ENCODE peak calls at places on chromosomes 12 and 14, in eight cellular contexts. P is choroid plexus epithelial cell, M is fibroblast of lung, K is AG09319, C is stomach, R is vagina, E is GM13976, L is GM23338. G is an unnamed sample.

GRCh38 chr14:64040044-64040443 is 187.2 kb downstream of the SYNE2 start:
- DNase-seq in P (peak), M (peak), K (no peak), C (no peak), R (no peak), E (no peak), L (peak), G (no peak)

GRCh38 chr14:92254786-92255185 is 68.2 kb upstream of the SLC24A4 start:
- DNase-seq in P (peak), M (peak), K (peak), C (no peak), R (no peak), E (no peak), L (peak), G (no peak)

GRCh38 chr12:6294533-6295186 is 15.8 kb upstream of the PLEKHG6 start:
- DNase-seq in P (no peak), M (no peak), K (no peak), C (no peak), R (no peak), E (no peak), L (no peak), G (no peak)

GRCh38 chr12:96236221-96236822 is 42.1 kb downstream of the ELK3 start:
- DNase-seq in P (no peak), M (peak), K (no peak), C (no peak), R (no peak), E (no peak), L (no peak), G (peak)

GRCh38 chr12:117816-118345 is 51.3 kb downstream of the IQSEC3 start:
- DNase-seq in P (no peak), M (no peak), K (no peak), C (no peak), R (no peak), E (no peak), L (no peak), G (no peak)

GRCh38 chr14:32481707-32482106 is 152.6 kb downstream of the AKAP6 start:
- DNase-seq in P (no peak), M (no peak), K (no peak), C (no peak), R (no peak), E (no peak), L (no peak), G (no peak)

GRCh38 chr12:55736780-55737580 is 5.9 kb upstream of the GDF11 start:
- DNase-seq in P (peak), M (peak), K (no peak), C (peak), R (no peak), E (peak), L (peak), G (peak)

GRCh38 chr12:26374934-26375333 is 179.6 kb downstream of the SSPN start:
- DNase-seq in P (peak), M (peak), K (no peak), C (no peak), R (no peak), E (no peak), L (no peak), G (no peak)

GRCh38 chr14:63383776-63384367 is 65.1 kb upstream of the GPHB5 start:
- DNase-seq in P (no peak), M (no peak), K (no peak), C (no peak), R (no peak), E (peak), L (no peak), G (peak)

GRCh38 chr12:56188786-56189335 is 422 bp downstream of the SMARCC2 start:
- DNase-seq in P (no peak), M (no peak), K (no peak), C (no peak), R (no peak), E (no peak), L (peak), G (no peak)

GRCh38 chr14:77139540-77140342 is 1.9 kb downstream of the ZDHHC22 start:
- DNase-seq in P (peak), M (no peak), K (no peak), C (no peak), R (no peak), E (peak), L (peak), G (peak)

GRCh38 chr14:21408152-21408551 is 24.3 kb upstream of the SUPT16H start:
- DNase-seq in P (peak), M (peak), K (no peak), C (no peak), R (no peak), E (no peak), L (no peak), G (no peak)

GRCh38 chr14:91883770-91884169 is 16.4 kb upstream of the TC2N start:
- DNase-seq in P (no peak), M (no peak), K (no peak), C (no peak), R (peak), E (no peak), L (no peak), G (no peak)

GRCh38 chr14:94671870-94672444 is 59.8 kb downstream of the SERPINA3 start:
- DNase-seq in P (no peak), M (no peak), K (no peak), C (peak), R (no peak), E (no peak), L (no peak), G (no peak)

GRCh38 chr14:91333640-91334039 is 84.0 kb downstream of the CCDC88C start:
- DNase-seq in P (no peak), M (no peak), K (no peak), C (no peak), R (no peak), E (peak), L (no peak), G (no peak)

GRCh38 chr12:117472983-117473382 is 111.6 kb upstream of the NOS1 start:
- DNase-seq in P (no peak), M (no peak), K (no peak), C (no peak), R (no peak), E (no peak), L (peak), G (no peak)

GRCh38 chr12:130097342-130097741 is 64.9 kb upstream of the FZD10 start:
- DNase-seq in P (no peak), M (no peak), K (no peak), C (no peak), R (no peak), E (no peak), L (no peak), G (no peak)

GRCh38 chr12:107622005-107622404 is 63.6 kb upstream of the PWP1 start:
- DNase-seq in P (peak), M (peak), K (no peak), C (no peak), R (no peak), E (peak), L (peak), G (peak)

GRCh38 chr12:74641694-74642093 is 104.1 kb downstream of the ATXN7L3B start:
- DNase-seq in P (no peak), M (no peak), K (no peak), C (no peak), R (no peak), E (no peak), L (no peak), G (no peak)

GRCh38 chr12:42607584-42607984 is 18.0 kb upstream of the PRICKLE1 start:
- DNase-seq in P (no peak), M (no peak), K (no peak), C (no peak), R (no peak), E (no peak), L (no peak), G (no peak)

GRCh38 chr12:42608196-42608825 is 18.8 kb upstream of the PRICKLE1 start:
- DNase-seq in P (no peak), M (no peak), K (no peak), C (no peak), R (peak), E (no peak), L (no peak), G (no peak)

GRCh38 chr12:42611571-42612257 is 22.2 kb upstream of the PRICKLE1 start:
- DNase-seq in P (no peak), M (peak), K (no peak), C (no peak), R (no peak), E (no peak), L (no peak), G (no peak)

GRCh38 chr12:42609605-42610004 is 20.1 kb upstream of the PRICKLE1 start:
- DNase-seq in P (peak), M (peak), K (no peak), C (no peak), R (no peak), E (no peak), L (no peak), G (no peak)

GRCh38 chr12:42612258-42612608 is 22.7 kb upstream of the PRICKLE1 start:
- DNase-seq in P (peak), M (peak), K (no peak), C (no peak), R (no peak), E (no peak), L (no peak), G (no peak)
- TF ChIP-seq CTCF in P (no peak), M (no peak), K (no peak), C (no peak), R (no peak), E (no peak), L (no peak), G (no peak)

GRCh38 chr12:27840229-27840999 is 60.4 kb upstream of the MANSC4 start:
- DNase-seq in P (peak), M (no peak), K (no peak), C (no peak), R (no peak), E (no peak), L (no peak), G (no peak)
- TF ChIP-seq CTCF in P (peak), M (peak), K (peak), C (no peak), R (no peak), E (peak), L (no peak), G (no peak)

GRCh38 chr12:58443273-58443980 is 476.9 kb downstream of the LRIG3 start:
- DNase-seq in P (peak), M (peak), K (no peak), C (no peak), R (no peak), E (no peak), L (peak), G (peak)
- TF ChIP-seq CTCF in P (peak), M (peak), K (peak), C (no peak), R (no peak), E (peak), L (peak), G (no peak)

DNA sequence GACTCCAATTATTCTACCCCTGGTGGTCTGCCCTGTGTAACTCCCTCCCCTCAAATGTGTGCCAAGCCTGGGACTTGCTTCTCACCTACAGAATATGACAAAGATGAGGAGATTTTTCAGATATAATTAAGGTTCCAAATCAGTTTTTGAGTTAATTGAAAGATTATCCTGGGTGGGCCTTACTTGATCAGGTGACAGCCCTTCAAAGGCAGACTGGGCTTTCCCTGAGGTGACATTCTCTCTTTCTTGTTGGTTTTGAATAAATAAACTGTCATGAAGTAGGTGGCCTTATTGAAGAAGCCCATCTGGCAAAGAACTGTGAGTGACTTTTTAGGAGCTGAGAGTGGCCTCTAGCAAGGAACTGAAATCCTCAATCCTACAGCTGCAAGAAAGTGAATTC is 106.0 kb downstream of the BRMS1L start:
- DNase-seq in P (no peak), M (no peak), K (no peak), C (no peak), R (no peak), E (no peak), L (no peak), G (peak)
- TF ChIP-seq CTCF in P (no peak), M (no peak), K (no peak), C (no peak), R (no peak), E (no peak), L (no peak), G (no peak)

DNA sequence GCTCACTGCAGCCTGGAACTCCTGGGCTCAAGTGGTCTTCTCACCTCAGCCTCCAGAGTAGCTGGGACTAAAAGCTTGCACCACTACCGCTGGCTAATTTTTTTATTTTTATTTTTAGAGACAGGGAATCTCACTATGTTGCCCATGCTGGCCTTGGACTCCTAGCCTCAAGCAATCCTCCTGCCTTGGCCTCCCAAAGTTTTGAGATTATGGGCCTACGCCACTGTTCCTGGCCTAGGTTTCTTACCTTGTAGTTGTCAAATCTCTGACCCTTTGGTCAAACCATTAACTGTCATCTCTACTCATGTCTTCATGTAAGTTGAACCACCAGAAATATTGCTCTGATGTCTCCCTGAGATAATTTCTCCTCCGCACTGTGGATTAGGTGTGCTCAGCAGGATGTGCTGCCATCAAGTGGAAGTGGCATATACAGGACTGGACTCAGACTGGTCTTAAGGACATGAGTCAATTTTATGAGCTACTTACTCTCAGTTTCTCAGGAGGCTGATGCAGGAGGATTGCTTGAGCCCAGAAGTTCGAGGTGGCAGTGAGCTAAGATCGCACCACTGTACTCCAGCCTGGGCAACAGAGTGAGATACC is 28.5 kb downstream of the ACTR6 start:
- DNase-seq in P (peak), M (peak), K (no peak), C (no peak), R (no peak), E (no peak), L (peak), G (no peak)
- TF ChIP-seq CTCF in P (peak), M (no peak), K (peak), C (no peak), R (no peak), E (no peak), L (peak), G (no peak)

GRCh38 chr14:95979339-95980042 is 59.7 kb upstream of the C14orf132 start:
- DNase-seq in P (peak), M (peak), K (no peak), C (no peak), R (no peak), E (no peak), L (peak), G (no peak)
- TF ChIP-seq CTCF in P (peak), M (no peak), K (no peak), C (no peak), R (no peak), E (no peak), L (peak), G (no peak)

DNA sequence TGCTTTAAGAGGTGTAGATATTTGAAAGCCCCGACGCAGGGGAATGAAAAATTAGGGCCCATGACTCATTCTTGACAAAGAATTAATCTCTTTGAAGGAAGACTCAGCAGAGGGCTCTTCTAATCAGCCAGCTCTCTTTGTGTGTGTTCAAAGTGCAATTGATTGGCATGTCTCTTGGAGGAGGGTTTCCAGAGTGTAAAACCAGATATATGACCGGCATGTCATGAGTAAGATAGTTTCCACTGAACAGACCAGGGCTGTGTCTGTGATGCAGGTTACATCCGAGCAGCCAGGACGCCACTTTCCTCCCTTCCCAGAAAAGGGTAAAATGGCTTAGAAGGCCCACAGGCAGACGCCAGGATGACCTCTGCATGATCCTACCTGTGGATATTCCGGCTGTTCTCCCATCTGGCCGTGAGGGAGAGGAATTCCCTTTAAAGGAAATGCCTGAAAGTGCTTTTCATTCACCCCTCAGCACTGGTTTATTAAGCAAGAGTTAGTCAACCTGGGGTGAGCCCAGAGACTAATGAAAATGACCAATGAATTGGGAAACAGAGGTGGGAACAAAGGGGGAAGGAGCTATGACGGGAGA is 7.2 kb upstream of the KRT75 start:
- DNase-seq in P (peak), M (peak), K (no peak), C (no peak), R (peak), E (no peak), L (no peak), G (no peak)
- TF ChIP-seq CTCF in P (no peak), M (no peak), K (no peak), C (no peak), R (no peak), E (no peak), L (no peak), G (no peak)

DNA sequence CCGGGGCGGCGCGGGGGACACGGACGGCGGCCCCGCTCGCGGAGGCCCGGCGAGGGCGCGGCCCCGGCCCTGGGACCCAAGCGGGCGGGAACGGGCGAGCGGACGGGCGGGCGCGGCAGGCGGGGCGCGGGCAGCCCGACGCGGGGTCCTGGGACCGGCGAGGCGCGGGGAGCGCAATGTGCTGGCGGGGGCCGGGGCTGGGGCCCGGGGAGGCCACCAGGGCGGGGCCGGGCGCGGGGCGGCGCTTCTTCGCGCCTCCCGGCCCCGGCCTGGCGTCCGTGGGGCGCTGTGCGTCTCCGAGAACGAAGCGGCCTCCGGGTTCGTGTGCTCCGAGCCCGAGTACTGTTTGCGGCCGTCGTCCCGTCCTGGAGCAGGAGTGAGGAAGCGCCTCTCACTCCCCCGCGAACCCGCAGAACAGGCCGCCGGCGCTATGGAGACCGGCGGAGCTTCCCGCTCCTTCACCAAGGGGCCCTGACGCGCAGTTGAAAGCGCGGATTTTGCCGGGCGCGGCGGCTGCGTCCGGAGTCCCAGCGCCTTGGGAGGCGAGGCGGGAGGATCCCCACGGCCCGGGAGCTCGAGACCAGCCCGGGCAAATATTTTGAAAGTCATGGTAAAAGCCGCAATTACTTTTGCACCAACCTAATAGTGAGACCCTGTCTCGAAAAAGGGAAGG is 415 bp upstream of the ANKLE2 start:
- DNase-seq in P (peak), M (peak), K (peak), C (peak), R (no peak), E (peak), L (peak), G (peak)
- TF ChIP-seq CTCF in P (peak), M (no peak), K (no peak), C (no peak), R (no peak), E (peak), L (no peak), G (no peak)

G was measured in activated CD8-positive, alpha-beta T cell treated with anti-CD3 and anti-CD28 coated beads for 36 hours.